ENCODE peak calls at places on chromosomes 7 and 10, in nine cellular contexts. Y is gastrocnemius medialis, K is HepG2, E is IMR-90, G is right lobe of liver, A is heart left ventricle, Z is HCT116, P is body of pancreas, B is K562. T is an unnamed sample.

GRCh38 chr7:2393751-2394150 is 9.7 kb upstream of the CHST12 start:
- ATAC-seq in Y (no peak), K (no peak), E (no peak), G (peak), A (no peak), Z (no peak), P (no peak), B (peak), T (no peak)

GRCh38 chr10:47260505-47261111 is 39.4 kb upstream of the GDF10 start:
- ATAC-seq in Y (no peak), K (no peak), E (no peak), G (no peak), A (peak), Z (no peak), P (no peak), B (peak), T (no peak)

GRCh38 chr10:9003122-9003521 is 948.6 kb downstream of the GATA3 start:
- ATAC-seq in Y (no peak), K (no peak), E (no peak), G (no peak), A (no peak), Z (no peak), P (no peak), B (no peak), T (no peak)

GRCh38 chr10:62805139-62806092 is 896 bp downstream of the ADO start:
- ATAC-seq in Y (no peak), K (peak), E (peak), G (peak), A (peak), Z (peak), P (peak), B (peak), T (peak)

GRCh38 chr7:97601941-97602457 is 129.9 kb upstream of the TAC1 start:
- ATAC-seq in Y (no peak), K (no peak), E (no peak), G (no peak), A (no peak), Z (no peak), P (no peak), B (no peak), T (no peak)

GRCh38 chr7:139654270-139655181 is 123.3 kb downstream of the HIPK2 start:
- ATAC-seq in Y (no peak), K (no peak), E (no peak), G (peak), A (no peak), Z (peak), P (no peak), B (peak), T (no peak)

GRCh38 chr7:18400281-18400680 is 95.3 kb upstream of the HDAC9 start:
- ATAC-seq in Y (no peak), K (no peak), E (no peak), G (no peak), A (no peak), Z (no peak), P (no peak), B (no peak), T (no peak)

GRCh38 chr7:40824461-40824860 is 689.7 kb downstream of the SUGCT start:
- ATAC-seq in Y (no peak), K (no peak), E (no peak), G (no peak), A (no peak), Z (no peak), P (no peak), B (no peak), T (no peak)

GRCh38 chr7:22663319-22663718 is 63.7 kb upstream of the IL6 start:
- ATAC-seq in Y (no peak), K (no peak), E (peak), G (peak), A (no peak), Z (no peak), P (no peak), B (no peak), T (no peak)

GRCh38 chr7:88224596-88225275 is 4.9 kb upstream of the SRI start:
- ATAC-seq in Y (no peak), K (no peak), E (no peak), G (no peak), A (no peak), Z (no peak), P (no peak), B (no peak), T (no peak)

GRCh38 chr7:17849504-17849903 is 90.8 kb downstream of the SNX13 start:
- ATAC-seq in Y (no peak), K (no peak), E (peak), G (no peak), A (peak), Z (no peak), P (no peak), B (no peak), T (no peak)

GRCh38 chr10:124033887-124034218 is 59.5 kb downstream of the CHST15 start:
- ATAC-seq in Y (no peak), K (no peak), E (no peak), G (no peak), A (peak), Z (no peak), P (no peak), B (no peak), T (peak)

GRCh38 chr10:6563720-6564119 is 16.4 kb downstream of the PRKCQ start:
- ATAC-seq in Y (no peak), K (no peak), E (no peak), G (no peak), A (no peak), Z (no peak), P (no peak), B (peak), T (no peak)

GRCh38 chr10:1394155-1394912 is 338.1 kb downstream of the WDR37 start:
- ATAC-seq in Y (no peak), K (no peak), E (no peak), G (no peak), A (no peak), Z (no peak), P (no peak), B (no peak), T (no peak)

GRCh38 chr10:104293021-104293420 is 24.0 kb downstream of the GSTO2 start:
- ATAC-seq in Y (no peak), K (no peak), E (no peak), G (no peak), A (peak), Z (no peak), P (no peak), B (no peak), T (no peak)

GRCh38 chr7:142498364-142498763 is 240.5 kb upstream of the PRSS58 start:
- ATAC-seq in Y (no peak), K (no peak), E (peak), G (no peak), A (no peak), Z (no peak), P (no peak), B (no peak), T (no peak)

GRCh38 chr7:44962483-44963251 is 16.1 kb downstream of the MYO1G start:
- ATAC-seq in Y (peak), K (peak), E (peak), G (peak), A (peak), Z (no peak), P (peak), B (no peak), T (peak)

GRCh38 chr10:121573541-121573941 is 24.7 kb downstream of the FGFR2 start:
- ATAC-seq in Y (no peak), K (no peak), E (no peak), G (no peak), A (no peak), Z (no peak), P (no peak), B (no peak), T (no peak)

GRCh38 chr10:103080891-103081581 is 112.0 kb downstream of the NT5C2 start:
- ATAC-seq in Y (peak), K (no peak), E (no peak), G (no peak), A (no peak), Z (peak), P (no peak), B (no peak), T (no peak)

GRCh38 chr10:75662715-75663114 is 231.3 kb downstream of the LRMDA start:
- ATAC-seq in Y (peak), K (no peak), E (no peak), G (peak), A (peak), Z (no peak), P (peak), B (no peak), T (peak)

DNA sequence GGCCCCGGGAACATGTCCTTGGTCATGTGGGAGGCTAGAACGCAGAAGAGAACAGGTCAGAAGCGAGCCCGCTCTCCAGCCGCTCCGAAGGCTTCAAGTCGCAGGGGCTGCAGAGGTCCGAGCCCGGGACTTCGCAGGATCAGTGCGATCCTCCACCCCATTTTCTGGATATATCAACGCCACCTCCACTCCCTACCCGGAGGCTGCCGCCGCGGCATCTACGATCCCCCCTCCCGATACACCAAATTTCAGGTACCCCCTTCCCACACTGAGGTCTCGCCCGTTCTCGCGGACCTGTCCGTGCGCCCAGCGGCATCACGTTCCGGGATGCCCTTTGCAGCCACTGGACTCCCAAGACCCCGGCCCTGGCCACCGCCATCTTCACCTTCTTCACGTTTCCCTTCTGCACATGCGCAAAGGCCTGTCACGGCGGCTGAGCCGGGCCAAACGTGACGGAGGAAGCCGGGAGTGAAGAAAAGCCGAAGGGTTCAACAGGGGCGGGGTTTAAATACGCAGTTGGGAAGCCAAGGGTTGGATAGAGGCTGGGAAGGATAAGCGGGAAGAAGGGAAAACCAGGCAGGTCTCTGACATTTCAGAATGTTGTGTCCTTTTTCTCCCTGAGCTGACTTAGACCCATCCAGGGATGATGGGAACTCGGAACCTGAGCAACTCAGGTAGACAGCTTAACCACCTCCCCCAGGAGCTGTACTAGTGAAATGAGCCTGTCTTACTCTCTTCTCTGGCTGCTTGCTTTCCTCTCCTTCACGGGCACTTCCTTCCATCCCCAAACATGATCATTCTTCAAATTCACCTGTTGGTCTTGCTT is at the start of gene NDUFB8:
- ATAC-seq in Y (peak), K (peak), E (peak), G (peak), A (peak), Z (peak), P (peak), B (peak), T (peak)
- TF ChIP-seq POLR2A in Y (peak), K (peak), E (peak), G (peak), A (peak), Z (peak), P (peak), B (peak), T (peak)

DNA sequence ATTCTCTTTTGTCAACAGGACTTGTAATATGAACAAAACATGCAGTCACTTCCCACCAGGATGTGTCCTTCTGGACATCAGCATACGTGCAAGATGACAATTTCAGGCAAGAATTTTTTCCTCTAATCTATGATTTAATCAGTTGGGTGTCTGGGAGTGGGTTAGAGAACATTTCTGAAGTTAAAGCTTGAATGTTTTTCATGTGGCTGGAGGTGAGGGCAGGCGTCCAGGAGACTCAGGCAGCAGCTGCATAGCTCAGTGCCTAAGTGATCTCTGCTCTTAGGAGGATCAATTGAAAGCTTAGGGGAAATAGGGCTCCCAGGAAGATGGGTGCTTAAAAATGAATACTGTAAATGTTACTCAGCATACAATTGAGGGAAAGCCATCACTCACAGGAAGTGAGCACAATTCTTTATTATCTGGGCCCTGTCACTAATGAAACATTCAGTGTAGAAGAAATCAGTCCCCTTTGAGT is 457.6 kb upstream of the KLF6 start:
- ATAC-seq in Y (peak), K (no peak), E (no peak), G (no peak), A (peak), Z (peak), P (peak), B (no peak), T (no peak)
- H3K4me3 ChIP-seq in Y (peak), K (no peak), E (no peak), G (no peak), A (peak), Z (no peak), P (no peak), B (no peak), T (peak)

GRCh38 chr10:97714401-97715258 is 1.1 kb downstream of the MARVELD1 start:
- ATAC-seq in Y (peak), K (no peak), E (peak), G (peak), A (peak), Z (peak), P (peak), B (peak), T (peak)
- TF ChIP-seq POLR2A in Y (peak), K (no peak), E (peak), G (no peak), A (peak), Z (no peak), P (peak), B (no peak), T (peak)

GRCh38 chr10:43667736-43668371 is 19.2 kb upstream of the ZNF32 start:
- ATAC-seq in Y (no peak), K (no peak), E (no peak), G (no peak), A (no peak), Z (no peak), P (no peak), B (no peak), T (no peak)

GRCh38 chr10:43666551-43666950 is 17.9 kb upstream of the ZNF32 start:
- ATAC-seq in Y (no peak), K (no peak), E (no peak), G (no peak), A (no peak), Z (no peak), P (no peak), B (no peak), T (no peak)

GRCh38 chr10:43671659-43672555 is 23.2 kb upstream of the ZNF32 start:
- ATAC-seq in Y (peak), K (peak), E (peak), G (peak), A (peak), Z (peak), P (peak), B (peak), T (peak)

GRCh38 chr10:43665054-43665453 is 16.4 kb upstream of the ZNF32 start:
- ATAC-seq in Y (no peak), K (no peak), E (no peak), G (no peak), A (no peak), Z (no peak), P (no peak), B (no peak), T (no peak)

GRCh38 chr10:43667317-43667731 is 18.6 kb upstream of the ZNF32 start:
- ATAC-seq in Y (no peak), K (peak), E (peak), G (peak), A (peak), Z (peak), P (no peak), B (peak), T (peak)
- H3K4me3 ChIP-seq in Y (peak), K (no peak), E (no peak), G (no peak), A (peak), Z (no peak), P (no peak), B (no peak), T (no peak)

GRCh38 chr7:6026011-6026819 is 5.0 kb upstream of the ANKRD61 start:
- ATAC-seq in Y (peak), K (peak), E (peak), G (peak), A (peak), Z (peak), P (peak), B (peak), T (peak)
- TF ChIP-seq POLR2A in Y (no peak), K (no peak), E (no peak), G (no peak), A (no peak), Z (no peak), P (no peak), B (no peak), T (no peak)

DNA sequence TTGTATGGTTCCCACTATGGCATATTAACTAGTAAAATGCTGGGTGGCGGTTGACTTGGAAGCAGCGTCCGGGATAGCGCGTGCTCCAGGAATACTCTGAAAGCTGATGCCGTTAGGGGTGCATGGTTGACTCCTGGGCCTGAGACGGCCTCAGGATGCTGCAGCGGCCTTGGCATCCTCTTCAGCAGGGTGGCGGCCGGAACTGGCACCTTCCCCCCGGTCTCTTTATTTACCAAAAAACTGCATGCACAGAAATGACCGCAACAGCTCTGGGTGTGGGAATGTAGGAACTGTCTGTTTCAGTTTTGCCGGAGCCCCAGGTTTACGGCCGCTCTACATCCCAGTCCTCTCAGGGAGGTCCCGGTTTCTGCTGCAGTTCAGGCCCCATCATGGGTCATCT is 28.8 kb downstream of the PFKP start:
- ATAC-seq in Y (no peak), K (no peak), E (no peak), G (no peak), A (no peak), Z (no peak), P (no peak), B (peak), T (no peak)
- H3K4me3 ChIP-seq in Y (no peak), K (no peak), E (no peak), G (no peak), A (no peak), Z (no peak), P (no peak), B (no peak), T (no peak)

DNA sequence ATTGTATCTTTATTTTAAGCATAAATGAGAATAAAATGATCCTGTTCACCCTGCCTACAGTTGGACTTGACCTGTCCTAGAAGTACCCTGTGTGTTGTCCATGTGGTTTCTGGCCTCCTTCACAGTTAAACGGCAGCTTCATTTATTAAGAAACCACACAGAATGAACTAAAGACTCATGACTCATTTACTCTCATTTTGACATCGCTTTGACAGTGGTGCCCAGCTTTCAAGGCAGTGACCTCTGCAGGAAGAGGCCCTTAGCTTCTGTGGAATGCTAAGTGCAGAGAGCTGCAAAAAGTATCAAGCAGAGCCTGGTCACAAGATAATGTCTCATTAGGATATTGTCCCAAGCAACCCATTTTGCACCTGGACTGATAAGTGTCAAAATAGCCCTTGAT is 93.4 kb downstream of the AVL9 start:
- ATAC-seq in Y (no peak), K (no peak), E (peak), G (peak), A (peak), Z (peak), P (no peak), B (peak), T (no peak)
- TF ChIP-seq POLR2A in Y (no peak), K (no peak), E (no peak), G (no peak), A (no peak), Z (no peak), P (no peak), B (no peak), T (no peak)

DNA sequence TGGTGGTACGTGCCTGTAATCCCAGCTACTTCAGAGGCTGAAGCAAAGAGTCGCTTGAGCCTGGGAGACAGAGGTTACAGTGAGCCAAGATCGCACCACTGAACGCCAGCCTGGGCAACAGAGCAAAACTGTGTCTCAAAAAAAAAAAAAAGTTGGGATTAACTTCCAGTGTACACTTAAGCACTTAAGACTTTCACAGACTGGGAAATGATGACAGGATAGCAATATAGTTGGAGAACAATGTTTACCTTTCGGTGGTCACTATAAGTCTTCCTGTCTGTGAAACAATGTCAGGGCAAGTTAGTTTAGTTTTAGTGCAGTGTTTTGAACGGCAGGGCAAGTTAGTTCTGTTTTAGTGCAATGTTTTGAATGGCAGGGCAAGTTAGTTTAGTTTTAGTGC is 130.2 kb downstream of the TPST1 start:
- ATAC-seq in Y (no peak), K (no peak), E (no peak), G (no peak), A (no peak), Z (no peak), P (no peak), B (no peak), T (no peak)
- H3K4me3 ChIP-seq in Y (no peak), K (no peak), E (no peak), G (no peak), A (no peak), Z (no peak), P (no peak), B (no peak), T (no peak)

GRCh38 chr10:73096041-73096451 is 620 bp downstream of the P4HA1 start:
- ATAC-seq in Y (peak), K (peak), E (peak), G (peak), A (peak), Z (peak), P (peak), B (peak), T (peak)
- TF ChIP-seq POLR2A in Y (no peak), K (no peak), E (no peak), G (no peak), A (no peak), Z (no peak), P (no peak), B (no peak), T (peak)

T was measured in gastroesophageal sphincter.